ENCODE peak calls at places on chromosomes 16 and 17, in four cellular contexts. Q, X, L and U are unnamed samples.

GRCh38 chr16:51431517-51432241 is 280.6 kb upstream of the SALL1 start:
- DNase-seq in Q (peak; percentile 6), X (no peak), L (no peak), U (peak; percentile 98)

GRCh38 chr17:67386965-67387551 is 10.0 kb downstream of the PITPNC1 start:
- DNase-seq in Q (peak; percentile 82), X (peak; percentile 64), L (peak; percentile 57), U (peak; percentile 61)

GRCh38 chr17:77251622-77252021 is 110.9 kb downstream of the SEC14L1 start:
- DNase-seq in Q (no peak), X (no peak), L (no peak), U (no peak)

GRCh38 chr17:34998205-34998604 is 17.9 kb downstream of the LIG3 start:
- DNase-seq in Q (peak; percentile 95), X (peak; percentile 38), L (peak; percentile 26), U (peak; percentile 84)

GRCh38 chr17:74992223-74992622 is 4.8 kb downstream of the CDR2L start:
- DNase-seq in Q (no peak), X (no peak), L (no peak), U (no peak)

GRCh38 chr17:37702605-37703004 is 42.3 kb downstream of the HNF1B start:
- DNase-seq in Q (peak; percentile 77), X (peak; percentile 33), L (no peak), U (peak; percentile 74)

GRCh38 chr16:68921654-68922053 is 78.3 kb downstream of the TANGO6 start:
- DNase-seq in Q (peak; percentile 80), X (peak; percentile 98), L (no peak), U (no peak)

GRCh38 chr16:20611350-20611902 is 35.3 kb upstream of the ACSM2B start:
- DNase-seq in Q (no peak), X (no peak), L (no peak), U (no peak)

GRCh38 chr17:5526821-5527598 is 40.6 kb downstream of the MIS12 start:
- DNase-seq in Q (peak; percentile 90), X (peak; percentile 75), L (peak; percentile 32), U (peak; percentile 97)

GRCh38 chr17:16912021-16912962 is 59.6 kb downstream of the TNFRSF13B start:
- DNase-seq in Q (no peak), X (no peak), L (no peak), U (no peak)
- H3K4me2 ChIP-seq in Q (no peak overlapping the region), X (no peak overlapping the region), L (no peak overlapping the region), U (no peak overlapping the region)

DNA sequence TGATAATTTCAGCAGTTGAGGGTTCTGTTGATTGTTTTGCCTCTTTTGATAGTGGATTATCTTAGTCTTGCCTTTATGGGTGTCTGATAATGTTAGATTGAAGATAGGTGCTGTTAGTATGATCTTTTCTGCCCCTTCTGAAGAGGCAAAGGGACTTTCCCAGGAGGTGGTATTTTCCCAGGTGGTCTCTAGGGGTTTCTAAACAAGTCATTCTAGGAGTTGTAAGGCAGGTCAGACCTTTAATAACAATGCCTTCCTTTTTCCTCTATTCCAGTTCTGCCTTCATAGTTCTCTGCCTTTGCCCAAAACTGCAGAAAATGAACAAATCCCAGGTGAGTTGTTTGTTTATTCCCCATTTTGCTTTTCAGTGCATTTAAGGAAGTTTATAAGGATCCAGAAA is 4.3 kb downstream of the ZFP1 start:
- DNase-seq in Q (no peak), X (no peak), L (no peak), U (no peak)
- H3K9me3 ChIP-seq in Q (peaks cover 63% of the 10 kb centered on the region), X (peaks cover 12% of the 10 kb centered on the region), L (peaks cover 77% of the 10 kb centered on the region), U (peaks cover 9% of the 10 kb centered on the region)

GRCh38 chr16:89318430-89318758 is 100.9 kb downstream of the ZNF778 start:
- DNase-seq in Q (no peak), X (no peak), L (no peak), U (no peak)

GRCh38 chr16:89317729-89318429 is 100.4 kb downstream of the ZNF778 start:
- DNase-seq in Q (no peak), X (no peak), L (no peak), U (no peak)

GRCh38 chr16:89316701-89317100 is 99.2 kb downstream of the ZNF778 start:
- DNase-seq in Q (no peak), X (no peak), L (no peak), U (no peak)

GRCh38 chr16:89315791-89316581 is 98.5 kb downstream of the ZNF778 start:
- DNase-seq in Q (no peak), X (no peak), L (no peak), U (peak; percentile 86)

DNA sequence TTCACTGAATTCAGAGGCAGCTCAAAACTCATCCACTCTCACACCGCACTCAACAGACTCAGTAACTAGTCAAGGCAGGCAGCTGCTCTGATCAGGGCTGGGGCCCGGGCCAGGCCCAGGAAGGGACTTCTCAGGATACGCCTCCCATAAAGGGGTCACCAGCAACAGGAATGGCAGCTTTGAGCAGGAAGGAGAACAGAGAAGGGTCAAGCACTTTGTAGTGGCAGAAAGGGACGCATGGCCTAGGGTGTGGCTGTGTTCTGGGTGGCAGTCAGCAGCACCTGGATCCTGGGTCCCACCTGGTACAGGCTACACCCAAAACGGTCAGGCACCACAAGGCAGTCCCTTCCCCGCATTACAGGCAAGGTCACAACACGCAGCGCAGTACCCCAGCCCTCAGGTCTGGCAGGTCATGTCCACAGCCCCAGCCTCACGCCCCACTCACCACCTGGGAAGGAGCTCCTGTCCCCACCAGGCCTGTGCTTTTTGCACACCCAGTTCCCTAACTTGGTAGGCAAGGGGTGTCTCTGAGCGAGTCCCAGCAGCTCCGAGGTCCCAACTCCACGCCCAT is 99.7 kb downstream of the ZNF778 start:
- DNase-seq in Q (no peak), X (no peak), L (no peak), U (no peak)
- H3K4me2 ChIP-seq in Q (peak overlapping the region; percentile 11), X (peak overlapping the region; percentile 69), L (no peak overlapping the region), U (peak overlapping the region; percentile 3)

GRCh38 chr17:3935140-3935542 is 18.9 kb upstream of the P2RX1 start:
- DNase-seq in Q (peak; percentile 84), X (peak; percentile 41), L (peak; percentile 45), U (peak; percentile 32)
- H3K9me3 ChIP-seq in Q (no peaks in the 10 kb centered on the region), X (no peaks in the 10 kb centered on the region), L (no peaks in the 10 kb centered on the region), U (no peaks in the 10 kb centered on the region)